ENCODE peak calls at places on chromosomes 1 and 21, in four cellular contexts. O is K562, G is HCT116, B is H1. T is an unnamed sample.

GRCh38 chr21:33212159-33212851 is 17.4 kb upstream of the IFNAR2 start:
- DNase-seq in O (peak; percentile 43), G (no peak), B (no peak), T (no peak)

GRCh38 chr1:208047476-208047934 is 136.6 kb upstream of the CD34 start:
- DNase-seq in O (no peak), G (no peak), B (no peak), T (no peak)

GRCh38 chr1:60621524-60621923 is 460.8 kb upstream of the NFIA start:
- DNase-seq in O (no peak), G (no peak), B (no peak), T (no peak)

GRCh38 chr1:108830119-108831008 is 26.5 kb downstream of the AKNAD1 start:
- DNase-seq in O (peak; percentile 74), G (peak; percentile 53), B (no peak), T (no peak)

GRCh38 chr1:28291711-28292110 is 32.4 kb downstream of the SESN2 start:
- DNase-seq in O (no peak), G (no peak), B (no peak), T (no peak)

GRCh38 chr1:17648457-17649145 is 106.5 kb upstream of the ACTL8 start:
- DNase-seq in O (no peak), G (no peak), B (no peak), T (no peak)

GRCh38 chr1:31498376-31499040 is 77.8 kb upstream of the TINAGL1 start:
- DNase-seq in O (no peak), G (no peak), B (no peak), T (no peak)

GRCh38 chr1:93848352-93848883 is 30.6 kb downstream of the DNTTIP2 start:
- DNase-seq in O (no peak), G (no peak), B (no peak), T (no peak)

GRCh38 chr1:38918568-38918967 is 23.1 kb downstream of the RHBDL2 start:
- DNase-seq in O (no peak), G (no peak), B (no peak), T (no peak)

GRCh38 chr1:117127840-117128239 is 6.3 kb upstream of the TRIM45 start:
- DNase-seq in O (peak; percentile 32), G (no peak), B (no peak), T (no peak)

GRCh38 chr1:9311489-9311888 is 18.8 kb downstream of the SPSB1 start:
- DNase-seq in O (peak; percentile 45), G (no peak), B (no peak), T (no peak)

GRCh38 chr1:17405898-17406759 is 33.3 kb downstream of the RCC2 start:
- DNase-seq in O (peak; percentile 84), G (peak; percentile 22), B (peak; percentile 50), T (no peak)

GRCh38 chr21:46118305-46118870 is 20.5 kb downstream of the COL6A2 start:
- DNase-seq in O (no peak), G (no peak), B (no peak), T (no peak)

GRCh38 chr1:239868117-239868516 is 223.6 kb upstream of the FMN2 start:
- DNase-seq in O (no peak), G (no peak), B (no peak), T (no peak)

GRCh38 chr1:21933397-21934248 is 3.5 kb downstream of the HSPG2 start:
- DNase-seq in O (no peak), G (no peak), B (no peak), T (no peak)

GRCh38 chr1:154616659-154617345 is 8.8 kb upstream of the ADAR start:
- DNase-seq in O (peak; percentile 30), G (no peak), B (no peak), T (no peak)

GRCh38 chr1:60394436-60394835 is 320.9 kb upstream of the C1orf87 start:
- DNase-seq in O (no peak), G (no peak), B (no peak), T (no peak)

GRCh38 chr1:229884765-229885164 is 182.3 kb upstream of the GALNT2 start:
- DNase-seq in O (no peak), G (no peak), B (no peak), T (no peak)

GRCh38 chr1:172980971-172981370 is 69.8 kb downstream of the TNFSF18 start:
- DNase-seq in O (no peak), G (no peak), B (no peak), T (no peak)

GRCh38 chr1:99781798-99782197 is 15.4 kb upstream of the FRRS1 start:
- DNase-seq in O (no peak), G (no peak), B (no peak), T (no peak)

GRCh38 chr1:2022063-2022770 is 3.1 kb downstream of the GABRD start:
- DNase-seq in O (no peak), G (no peak), B (no peak), T (no peak)

GRCh38 chr1:36095760-36096405 is 7.2 kb downstream of the ADPRS start:
- DNase-seq in O (no peak), G (no peak), B (no peak), T (no peak)

GRCh38 chr1:23910553-23911246 is 2.5 kb downstream of the CNR2 start:
- DNase-seq in O (peak; percentile 38), G (no peak), B (no peak), T (peak; percentile 86)

GRCh38 chr1:11341881-11342552 is 69.0 kb downstream of the UBIAD1 start:
- DNase-seq in O (no peak), G (no peak), B (no peak), T (no peak)

GRCh38 chr1:101071470-101071886 is 45.9 kb upstream of the DPH5 start:
- DNase-seq in O (peak; percentile 61), G (no peak), B (no peak), T (no peak)

GRCh38 chr21:45594721-45595489 is 48.6 kb upstream of the PCBP3 start:
- DNase-seq in O (no peak), G (no peak), B (no peak), T (no peak)

GRCh38 chr1:45834689-45835088 is 31.3 kb downstream of the MAST2 start:
- DNase-seq in O (no peak), G (no peak), B (no peak), T (no peak)

GRCh38 chr1:167081594-167081993 is 8.6 kb downstream of the GPA33 start:
- DNase-seq in O (no peak), G (no peak), B (no peak), T (no peak)

GRCh38 chr1:244862354-244862698 is 2.0 kb downstream of the HNRNPU start:
- DNase-seq in O (no peak), G (no peak), B (no peak), T (no peak)

GRCh38 chr1:172931340-172931739 is 119.4 kb downstream of the TNFSF18 start:
- DNase-seq in O (no peak), G (no peak), B (no peak), T (no peak)

GRCh38 chr21:41207401-41208388 is 39.7 kb downstream of the BACE2 start:
- DNase-seq in O (no peak), G (no peak), B (no peak), T (no peak)
- TF ChIP-seq EGR1 in O (no peak), G (no peak), B (no peak), T (no peak)

GRCh38 chr21:38247738-38248509 is 8.9 kb upstream of the KCNJ15 start:
- DNase-seq in O (no peak), G (no peak), B (no peak), T (no peak)

GRCh38 chr21:38242036-38242435 is 14.8 kb upstream of the KCNJ15 start:
- DNase-seq in O (no peak), G (no peak), B (no peak), T (no peak)

GRCh38 chr21:38244407-38244787 is 12.4 kb upstream of the KCNJ15 start:
- DNase-seq in O (no peak), G (no peak), B (no peak), T (no peak)

GRCh38 chr21:38243732-38244406 is 12.9 kb upstream of the KCNJ15 start:
- DNase-seq in O (no peak), G (no peak), B (no peak), T (peak; percentile 34)

GRCh38 chr21:38244885-38245869 is 11.6 kb upstream of the KCNJ15 start:
- DNase-seq in O (no peak), G (no peak), B (no peak), T (peak; percentile 59)
- TF ChIP-seq EGR1 in O (no peak), G (no peak), B (no peak), T (no peak)

GRCh38 chr21:36717901-36718465 is 19.1 kb downstream of the SIM2 start:
- DNase-seq in O (no peak), G (no peak), B (no peak), T (no peak)

GRCh38 chr21:36716836-36717235 is 17.9 kb downstream of the SIM2 start:
- DNase-seq in O (no peak), G (no peak), B (no peak), T (no peak)

GRCh38 chr21:36716387-36716786 is 17.5 kb downstream of the SIM2 start:
- DNase-seq in O (no peak), G (no peak), B (no peak), T (no peak)

GRCh38 chr21:36719614-36720013 is 20.7 kb downstream of the SIM2 start:
- DNase-seq in O (no peak), G (no peak), B (no peak), T (no peak)

DNA sequence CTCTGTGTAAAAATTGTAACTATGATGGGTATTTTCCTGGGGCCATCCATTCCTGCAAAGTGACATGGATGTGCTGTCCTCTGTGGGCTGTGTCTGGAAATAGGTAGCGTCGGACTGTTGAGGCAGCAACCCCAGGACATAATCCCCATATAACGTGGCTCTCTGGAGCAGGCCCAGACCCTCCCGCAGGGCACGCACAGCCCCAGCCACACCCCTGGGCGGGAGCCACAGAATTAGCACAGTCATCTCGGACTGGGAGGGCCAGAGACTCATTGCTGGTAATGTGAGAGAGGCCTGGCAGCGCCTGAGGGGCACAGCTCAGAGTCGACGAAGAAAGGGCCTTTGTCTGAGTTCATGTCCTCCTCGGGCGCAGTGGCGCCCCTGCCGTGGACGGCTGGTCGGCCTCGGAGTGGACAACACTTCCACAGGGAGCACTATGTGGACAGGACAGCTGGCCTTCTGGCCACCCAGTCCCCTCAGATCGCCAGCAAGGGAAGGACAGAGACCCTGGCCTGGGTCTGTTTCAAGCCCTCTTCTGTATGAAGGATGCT is 20.1 kb downstream of the SIM2 start:
- DNase-seq in O (peak; percentile 68), G (peak; percentile 52), B (no peak), T (no peak)
- TF ChIP-seq EGR1 in O (no peak), G (no peak), B (no peak), T (no peak)

DNA sequence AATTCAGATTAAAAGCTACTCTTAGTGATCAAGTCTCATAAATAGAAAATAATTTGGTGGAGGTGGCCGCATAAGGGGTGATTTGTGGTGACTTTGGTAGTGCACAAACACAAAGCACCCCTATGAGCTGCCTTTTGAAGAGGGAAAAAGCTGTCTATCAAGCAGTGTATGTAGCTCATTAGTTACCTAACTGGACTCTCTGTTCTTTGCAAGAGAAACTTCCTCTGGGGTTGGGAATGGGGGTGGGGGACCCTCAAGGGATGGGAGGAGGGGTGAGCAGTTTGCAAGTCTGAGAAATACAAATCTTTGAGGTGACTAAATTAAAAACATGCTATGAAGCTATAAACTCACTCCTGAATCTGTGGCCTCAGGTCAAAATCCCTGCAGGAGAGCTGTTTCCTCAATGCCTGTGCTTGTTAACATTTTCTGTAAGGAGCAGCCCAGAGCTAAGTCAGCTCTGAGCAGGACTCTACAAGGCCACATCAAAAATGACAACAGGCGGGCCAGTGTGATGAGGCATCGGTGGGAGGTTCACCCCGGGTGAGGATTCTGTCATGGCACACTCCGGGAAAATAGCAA is 32.9 kb upstream of the PTPRC start:
- DNase-seq in O (no peak), G (no peak), B (no peak), T (no peak)
- TF ChIP-seq EGR1 in O (no peak), G (no peak), B (no peak), T (no peak)

DNA sequence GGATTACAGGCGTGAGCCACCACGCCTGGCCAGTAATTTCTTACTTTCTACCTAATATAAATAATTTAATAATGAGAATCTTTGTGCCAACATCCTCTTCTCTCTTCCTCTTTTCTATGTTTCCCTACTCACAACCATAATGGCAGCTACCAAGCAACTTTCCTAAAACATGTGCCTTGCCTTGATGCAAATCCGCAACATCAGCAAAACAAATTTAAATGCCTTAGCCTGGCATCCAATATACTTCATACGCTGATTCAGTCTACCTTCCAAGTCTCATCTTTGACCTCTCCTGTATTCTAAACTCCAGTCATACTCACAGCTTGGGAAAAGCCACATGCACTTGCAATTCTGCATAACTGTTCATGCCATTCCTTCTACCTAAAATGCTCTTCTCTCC is 141.0 kb downstream of the TGFB2 start:
- DNase-seq in O (no peak), G (no peak), B (no peak), T (no peak)
- TF ChIP-seq EGR1 in O (no peak), G (no peak), B (no peak), T (no peak)